ENCODE peak calls at places on chromosome 21, in ten cellular contexts. S is fibroblast of pulmonary artery, W is psoas muscle, I is fibroblast of mammary gland, J is colonic mucosa, R is fibroblast of villous mesenchyme, O is astrocyte of the spinal cord, U is endothelial cell of umbilical vein, B is OCI-LY7, G is GM23338. A is an unnamed sample.

GRCh38 chr21:36065497-36066036 is 4.3 kb upstream of the CBR1 start:
- DNase-seq in S (peak), W (no peak), I (peak), J (peak), R (peak), O (peak), U (peak), B (no peak), G (no peak), A (no peak)

GRCh38 chr21:35138665-35139381 is 89.7 kb upstream of the RUNX1 start:
- DNase-seq in S (peak), W (no peak), I (peak), J (no peak), R (peak), O (peak), U (no peak), B (peak), G (peak), A (peak)

GRCh38 chr21:35323947-35324346 is 274.8 kb upstream of the RUNX1 start:
- DNase-seq in S (peak), W (peak), I (peak), J (peak), R (peak), O (peak), U (no peak), B (no peak), G (no peak), A (no peak)

GRCh38 chr21:28521932-28522826 is 470.5 kb downstream of the LTN1 start:
- DNase-seq in S (peak), W (no peak), I (peak), J (no peak), R (peak), O (peak), U (peak), B (peak), G (peak), A (peak)

GRCh38 chr21:28884481-28884880 is 108.2 kb downstream of the LTN1 start:
- DNase-seq in S (peak), W (no peak), I (peak), J (no peak), R (no peak), O (no peak), U (no peak), B (peak), G (peak), A (no peak)

GRCh38 chr21:42039911-42040351 is 29.8 kb upstream of the ZBTB21 start:
- DNase-seq in S (peak), W (peak), I (peak), J (no peak), R (peak), O (no peak), U (no peak), B (no peak), G (no peak), A (peak)

GRCh38 chr21:34667761-34668160 is 1.0 kb upstream of the CLIC6 start:
- DNase-seq in S (no peak), W (no peak), I (no peak), J (no peak), R (no peak), O (no peak), U (no peak), B (no peak), G (no peak), A (no peak)

GRCh38 chr21:34807146-34807880 is 138.5 kb downstream of the CLIC6 start:
- DNase-seq in S (peak), W (no peak), I (peak), J (no peak), R (peak), O (peak), U (peak), B (no peak), G (no peak), A (peak)

GRCh38 chr21:46665566-46665965 is 30.1 kb downstream of the PRMT2 start:
- DNase-seq in S (no peak), W (no peak), I (no peak), J (no peak), R (no peak), O (no peak), U (no peak), B (no peak), G (no peak), A (no peak)

GRCh38 chr21:17775431-17776126 is 43.6 kb downstream of the C21orf91 start:
- DNase-seq in S (no peak), W (no peak), I (no peak), J (no peak), R (no peak), O (no peak), U (no peak), B (peak), G (no peak), A (no peak)

GRCh38 chr21:29943885-29944284 is 4.1 kb upstream of the GRIK1 start:
- DNase-seq in S (no peak), W (no peak), I (peak), J (no peak), R (no peak), O (no peak), U (no peak), B (no peak), G (peak), A (no peak)

GRCh38 chr21:40505681-40506080 is 341.3 kb downstream of the DSCAM start:
- DNase-seq in S (no peak), W (no peak), I (no peak), J (no peak), R (no peak), O (no peak), U (no peak), B (no peak), G (no peak), A (no peak)

GRCh38 chr21:16082038-16082816 is 352.4 kb downstream of the USP25 start:
- DNase-seq in S (peak), W (no peak), I (peak), J (no peak), R (peak), O (peak), U (peak), B (peak), G (peak), A (no peak)

GRCh38 chr21:10272216-10272615 is 249.2 kb upstream of the TPTE start:
- DNase-seq in S (peak), W (no peak), I (no peak), J (no peak), R (no peak), O (no peak), U (peak), B (no peak), G (no peak), A (no peak)

GRCh38 chr21:42161957-42162681 is 56.8 kb upstream of the ABCG1 start:
- DNase-seq in S (no peak), W (no peak), I (peak), J (no peak), R (no peak), O (no peak), U (no peak), B (peak), G (peak), A (no peak)

GRCh38 chr21:42006765-42007164 is 3.4 kb downstream of the ZBTB21 start:
- DNase-seq in S (no peak), W (no peak), I (peak), J (no peak), R (no peak), O (no peak), U (no peak), B (no peak), G (no peak), A (no peak)

GRCh38 chr21:45552696-45553391 is 10.6 kb upstream of the SLC19A1 start:
- DNase-seq in S (no peak), W (no peak), I (no peak), J (no peak), R (no peak), O (no peak), U (no peak), B (no peak), G (no peak), A (no peak)
- H3K4me3 ChIP-seq in S (no peak), W (no peak), I (no peak), J (no peak), R (no peak), O (no peak), U (no peak), B (no peak), G (no peak), A (no peak)

GRCh38 chr21:37073417-37074194 is 552 bp downstream of the TTC3 start:
- DNase-seq in S (peak), W (no peak), I (peak), J (peak), R (peak), O (peak), U (peak), B (peak), G (no peak), A (no peak)
- TF ChIP-seq CTCF in S (no peak), W (no peak), I (no peak), J (no peak), R (no peak), O (no peak), U (peak), B (peak), G (no peak), A (no peak)

DNA sequence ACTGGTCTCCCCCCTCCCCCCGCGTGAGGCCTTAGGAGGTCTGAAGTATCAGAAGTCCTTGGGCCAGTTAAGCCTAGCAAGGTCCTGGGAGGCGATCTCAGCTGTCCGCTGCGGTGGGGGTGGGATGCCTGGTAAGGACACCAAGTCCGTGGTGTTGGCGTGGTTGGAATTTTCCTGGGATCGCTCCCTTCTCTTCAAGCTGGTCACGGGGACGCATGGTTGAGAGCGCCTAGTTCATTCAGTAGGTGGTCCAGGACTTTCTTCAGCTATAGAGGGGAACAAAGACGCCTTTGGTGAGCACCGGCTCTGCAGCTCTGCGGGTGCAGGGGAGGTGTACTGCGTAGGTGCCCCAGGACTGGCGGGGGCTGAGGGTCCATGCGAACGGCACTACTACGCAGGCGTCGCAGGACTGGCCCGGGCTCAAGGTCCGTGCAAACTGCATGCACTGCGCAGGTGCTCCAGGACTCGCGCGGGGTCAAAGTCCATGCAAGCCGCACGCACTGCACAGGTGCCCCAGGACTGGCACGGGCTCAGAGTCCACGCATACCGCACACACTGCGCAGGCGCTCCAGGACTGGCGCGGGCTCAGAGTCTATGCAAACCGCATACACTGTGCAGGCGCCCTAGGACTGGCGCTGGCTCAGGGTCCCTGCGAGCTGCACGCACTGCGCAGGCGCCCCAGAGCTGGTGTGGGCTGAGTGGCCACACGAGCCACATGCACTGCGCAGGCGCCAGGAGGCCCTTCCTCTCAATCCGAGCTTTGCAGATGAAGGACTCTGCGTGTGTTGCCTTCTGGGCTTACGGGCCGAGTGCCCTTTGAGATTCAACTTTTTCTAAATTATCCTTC is 36.6 kb upstream of the HMGN1 start:
- DNase-seq in S (peak), W (peak), I (peak), J (peak), R (peak), O (peak), U (peak), B (no peak), G (no peak), A (peak)
- H3K4me3 ChIP-seq in S (peak), W (peak), I (peak), J (peak), R (peak), O (peak), U (peak), B (no peak), G (no peak), A (peak)

GRCh38 chr21:44403106-44404020 is 49.9 kb downstream of the TRPM2 start:
- DNase-seq in S (no peak), W (no peak), I (no peak), J (no peak), R (no peak), O (no peak), U (no peak), B (no peak), G (no peak), A (no peak)
- TF ChIP-seq CTCF in S (no peak), W (no peak), I (no peak), J (no peak), R (no peak), O (no peak), U (no peak), B (no peak), G (no peak), A (no peak)

DNA sequence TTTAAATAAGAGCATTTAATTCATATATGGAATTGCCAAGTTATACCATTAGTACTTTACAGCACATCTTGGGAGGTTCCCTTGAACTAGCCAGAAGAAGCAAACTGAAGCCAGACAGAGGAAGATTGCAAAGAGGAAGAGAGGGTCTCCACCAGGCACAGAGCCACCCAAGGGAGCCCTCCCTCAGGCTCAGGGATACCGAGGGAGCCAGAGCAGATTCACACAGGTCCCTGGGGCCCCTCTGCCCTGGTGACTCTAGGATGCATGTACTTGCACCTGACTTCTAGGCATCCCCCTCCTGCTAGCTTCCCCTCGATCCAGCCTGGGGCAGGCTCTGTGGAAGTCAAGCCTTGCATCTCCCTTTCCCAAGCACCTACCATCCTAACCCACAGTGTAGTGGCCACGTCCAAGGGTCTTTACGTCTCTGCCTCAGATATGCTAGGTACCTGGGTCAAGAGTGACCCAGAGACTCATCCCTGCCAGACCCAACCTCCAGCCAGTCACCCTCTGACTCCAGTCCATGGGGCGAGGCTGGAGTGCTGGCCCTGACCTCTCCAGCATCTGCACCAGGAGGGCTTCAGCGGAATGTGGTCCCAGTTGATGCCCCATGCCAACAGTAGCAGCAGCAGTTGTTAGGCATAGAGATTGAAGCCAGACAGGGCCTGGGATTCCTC is 6.4 kb downstream of the IFNAR2 start:
- DNase-seq in S (no peak), W (no peak), I (no peak), J (no peak), R (no peak), O (no peak), U (no peak), B (no peak), G (no peak), A (no peak)
- H3K4me3 ChIP-seq in S (no peak), W (no peak), I (no peak), J (no peak), R (no peak), O (no peak), U (no peak), B (no peak), G (no peak), A (no peak)

DNA sequence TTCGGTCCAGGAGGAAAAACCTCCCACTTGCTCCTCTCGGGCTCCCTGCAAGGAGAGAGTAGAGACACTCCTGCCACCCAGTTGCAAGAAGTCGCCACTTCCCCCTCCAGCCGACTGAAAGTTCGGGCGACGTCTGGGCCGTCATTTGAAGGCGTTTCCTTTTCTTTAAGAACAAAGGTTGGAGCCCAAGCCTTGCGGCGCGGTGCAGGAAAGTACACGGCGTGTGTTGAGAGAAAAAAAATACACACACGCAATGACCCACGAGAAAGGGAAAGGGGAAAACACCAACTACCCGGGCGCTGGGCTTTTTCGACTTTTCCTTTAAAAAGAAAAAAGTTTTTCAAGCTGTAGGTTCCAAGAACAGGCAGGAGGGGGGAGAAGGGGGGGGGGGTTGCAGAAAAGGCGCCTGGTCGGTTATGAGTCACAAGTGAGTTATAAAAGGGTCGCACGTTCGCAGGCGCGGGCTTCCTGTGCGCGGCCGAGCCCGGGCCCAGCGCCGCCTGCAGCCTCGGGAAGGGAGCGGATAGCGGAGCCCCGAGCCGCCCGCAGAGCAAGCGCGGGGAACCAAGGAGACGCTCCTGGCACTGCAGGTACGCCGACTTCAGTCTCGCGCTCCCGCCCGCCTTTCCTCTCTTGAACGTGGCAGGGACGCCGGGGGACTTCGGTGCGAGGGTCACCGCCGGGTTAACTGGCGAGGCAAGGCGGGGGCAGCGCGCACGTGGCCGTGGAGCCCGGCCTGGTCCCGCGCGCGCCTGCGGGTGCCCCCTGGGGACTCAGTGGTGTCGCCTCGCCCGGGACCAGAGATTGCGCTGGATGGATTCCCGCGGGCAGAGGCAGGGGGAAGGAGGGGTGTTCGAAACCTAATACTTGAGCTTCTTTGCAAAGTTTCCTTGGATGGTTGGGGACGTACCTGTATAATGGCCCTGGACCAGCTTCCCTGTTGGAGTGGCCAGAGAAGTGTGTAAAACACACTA is 45.3 kb downstream of the MRPL39 start:
- DNase-seq in S (peak), W (peak), I (peak), J (peak), R (peak), O (peak), U (peak), B (peak), G (peak), A (peak)
- TF ChIP-seq CTCF in S (peak), W (peak), I (peak), J (no peak), R (peak), O (peak), U (peak), B (peak), G (peak), A (peak)

A was measured in astrocyte of the cerebellum.